ENCODE peak calls at places on chromosomes 12 and 14, in four cellular contexts. N is CD4-positive, alpha-beta memory T cell; B is GM23248; R is psoas muscle. W is an unnamed sample.
A peak's percentile ranks its signal among the peaks of the same experiment; 100 is the strongest.

GRCh38 chr14:103028161-103028767 is 29.1 kb downstream of the CDC42BPB start:
- DNase-seq in N (no peak), B (no peak), R (no peak), W (no peak)

GRCh38 chr12:93256258-93256969 is 121.3 kb upstream of the NUDT4 start:
- DNase-seq in N (no peak), B (no peak), R (no peak), W (no peak)

GRCh38 chr14:37047996-37048395 is 124.4 kb downstream of the SLC25A21 start:
- DNase-seq in N (no peak), B (no peak), R (no peak), W (no peak)

GRCh38 chr14:35632276-35633071 is 98.5 kb downstream of the INSM2 start:
- DNase-seq in N (no peak), B (peak; percentile 55), R (no peak), W (no peak)

GRCh38 chr14:45258805-45259204 is 5.8 kb upstream of the MIS18BP1 start:
- DNase-seq in N (no peak), B (no peak), R (no peak), W (no peak)

GRCh38 chr12:29562167-29562776 is 64.8 kb upstream of the OVCH1 start:
- DNase-seq in N (no peak), B (peak; percentile 89), R (no peak), W (no peak)

GRCh38 chr12:132160016-132160415 is 15.8 kb downstream of the NOC4L start:
- DNase-seq in N (no peak), B (no peak), R (peak; percentile 27), W (no peak)

GRCh38 chr14:89615421-89615820 is 198.4 kb upstream of the FOXN3 start:
- DNase-seq in N (no peak), B (no peak), R (no peak), W (no peak)

GRCh38 chr12:4997939-4998338 is 45.7 kb upstream of the KCNA5 start:
- DNase-seq in N (no peak), B (peak; percentile 96), R (peak; percentile 85), W (no peak)

GRCh38 chr12:10171954-10172353 is at the start of gene OLR1:
- DNase-seq in N (no peak), B (peak; percentile 30), R (no peak), W (no peak)

GRCh38 chr12:5258498-5258897 is 173.4 kb upstream of the NTF3 start:
- DNase-seq in N (no peak), B (peak; percentile 92), R (no peak), W (no peak)

GRCh38 chr12:92178340-92178739 is 32.7 kb upstream of the BTG1 start:
- DNase-seq in N (no peak), B (no peak), R (no peak), W (no peak)

GRCh38 chr14:80615831-80616230 is 325.7 kb downstream of the CEP128 start:
- DNase-seq in N (no peak), B (no peak), R (no peak), W (no peak)

GRCh38 chr12:5493018-5493417 is 61.1 kb downstream of the NTF3 start:
- DNase-seq in N (no peak), B (no peak), R (no peak), W (no peak)

GRCh38 chr12:42031847-42032564 is 112.7 kb downstream of the GXYLT1 start:
- DNase-seq in N (no peak), B (no peak), R (no peak), W (no peak)

GRCh38 chr12:89642959-89643358 is 65.7 kb downstream of the ATP2B1 start:
- DNase-seq in N (no peak), B (no peak), R (no peak), W (no peak)

GRCh38 chr12:68962855-68963455 is 30.0 kb upstream of the CPM start:
- DNase-seq in N (no peak), B (peak; percentile 46), R (no peak), W (no peak)

GRCh38 chr14:67575684-67576083 is 24.4 kb downstream of the PIGH start:
- DNase-seq in N (no peak), B (no peak), R (no peak), W (no peak)

GRCh38 chr14:74595006-74595735 is 16.9 kb downstream of the LTBP2 start:
- DNase-seq in N (no peak), B (peak; percentile 77), R (peak; percentile 86), W (no peak)

GRCh38 chr14:58455593-58456265 is 28.2 kb downstream of the KIAA0586 start:
- DNase-seq in N (no peak), B (peak; percentile 28), R (no peak), W (peak; percentile 8)

GRCh38 chr14:100712490-100712889 is 14.2 kb upstream of the DLK1 start:
- DNase-seq in N (no peak), B (no peak), R (no peak), W (no peak)

GRCh38 chr12:2287151-2287550 is 234.4 kb downstream of the CACNA1C start:
- DNase-seq in N (no peak), B (peak; percentile 34), R (no peak), W (no peak)

GRCh38 chr12:27337376-27337775 is 4.7 kb downstream of the BMAL2 start:
- DNase-seq in N (no peak), B (no peak), R (no peak), W (no peak)

GRCh38 chr12:114045333-114045732 is 79.2 kb upstream of the RBM19 start:
- DNase-seq in N (no peak), B (peak; percentile 63), R (no peak), W (no peak)

GRCh38 chr12:130664252-130664651 is 51.8 kb downstream of the RIMBP2 start:
- DNase-seq in N (no peak), B (no peak), R (no peak), W (no peak)
- H3K4me1 ChIP-seq in N (no peaks in the 10 kb centered on the region), B (no peaks in the 10 kb centered on the region), R (no peaks in the 10 kb centered on the region), W (no peaks in the 10 kb centered on the region)

GRCh38 chr12:52233462-52234141 is 559 bp downstream of the KRT7 start:
- DNase-seq in N (no peak), B (no peak), R (no peak), W (no peak)

GRCh38 chr12:52232916-52233461 is at the start of gene KRT7:
- DNase-seq in N (no peak), B (no peak), R (no peak), W (no peak)

GRCh38 chr12:52231305-52232232 is 1.5 kb upstream of the KRT7 start:
- DNase-seq in N (no peak), B (no peak), R (peak; percentile 36), W (no peak)

GRCh38 chr12:52230364-52231281 is 2.4 kb upstream of the KRT7 start:
- DNase-seq in N (no peak), B (peak; percentile 90), R (peak; percentile 23), W (no peak)

GRCh38 chr12:52232233-52232915 is 669 bp upstream of the KRT7 start:
- DNase-seq in N (no peak), B (no peak), R (no peak), W (no peak)
- H3K4me3 ChIP-seq in N (no peak overlapping the region), B (no peak overlapping the region), R (no peak overlapping the region), W (peak overlapping the region; percentile 59)

DNA sequence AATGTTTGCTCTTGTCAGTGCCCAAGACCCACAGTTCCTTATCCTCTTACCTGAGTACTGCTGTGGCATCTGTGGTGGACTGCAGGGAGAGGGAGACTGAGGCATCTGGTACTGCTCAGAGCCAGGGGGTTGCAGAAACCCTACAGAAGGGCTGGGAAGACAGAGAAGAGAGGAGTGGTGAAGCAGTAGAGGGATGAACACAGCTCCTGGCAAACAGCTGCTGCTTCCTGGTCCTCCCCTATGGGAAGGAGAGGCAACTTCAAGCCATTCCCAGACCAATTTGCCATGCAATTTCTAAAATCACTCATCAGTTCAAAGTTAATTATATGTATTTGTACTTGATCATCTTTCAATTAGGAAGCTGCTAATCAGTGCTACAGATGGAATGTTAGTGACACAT is 15.7 kb upstream of the STAC3 start:
- DNase-seq in N (no peak), B (no peak), R (no peak), W (no peak)
- H3K4me1 ChIP-seq in N (no peaks in the 10 kb centered on the region), B (no peaks in the 10 kb centered on the region), R (peaks cover 36% of the 10 kb centered on the region), W (peaks cover 4% of the 10 kb centered on the region)

GRCh38 chr14:104802913-104803184 is 1.9 kb downstream of the ZBTB42 start:
- DNase-seq in N (no peak), B (no peak), R (no peak), W (no peak)
- H3K4me3 ChIP-seq in N (no peak overlapping the region), B (no peak overlapping the region), R (peak overlapping the region; percentile 4), W (no peak overlapping the region)

GRCh38 chr12:51922762-51923505 is 15.6 kb downstream of the ACVRL1 start:
- DNase-seq in N (no peak), B (peak; percentile 80), R (peak; percentile 82), W (no peak)
- H3K4me1 ChIP-seq in N (peaks cover 9% of the 10 kb centered on the region), B (peaks cover 16% of the 10 kb centered on the region), R (peaks cover 47% of the 10 kb centered on the region), W (peaks cover 23% of the 10 kb centered on the region)

DNA sequence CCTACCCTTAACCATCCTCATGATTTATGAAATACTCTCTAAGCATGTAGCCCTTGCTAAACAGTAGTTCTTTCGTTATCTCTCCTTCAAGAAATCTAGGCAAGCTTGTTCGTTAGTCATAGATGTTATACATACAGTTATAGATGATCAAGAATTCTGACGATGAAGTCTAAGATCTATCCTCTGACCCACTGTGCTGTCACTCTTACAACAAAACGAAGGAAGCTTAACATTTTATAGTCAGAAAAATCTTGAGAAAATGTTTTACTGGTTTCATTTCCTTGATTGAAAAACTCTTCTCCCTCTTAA is 68.9 kb downstream of the SPPL3 start:
- DNase-seq in N (no peak), B (no peak), R (no peak), W (no peak)
- H3K4me3 ChIP-seq in N (no peak overlapping the region), B (no peak overlapping the region), R (peak overlapping the region; percentile 6), W (no peak overlapping the region)

W was measured in NT2/D1.